ENCODE peak calls at places on chromosomes 13 and 19, in ten cellular contexts. W is cardiac fibroblast; L is Peyer's patch; D is GM23338; I is PC-3; Q is tibial artery; K is sigmoid colon; X is OCI-LY7; P is breast epithelium; C is CD8-positive, alpha-beta T cell. J is an unnamed sample.
A peak's percentile ranks its signal among the peaks of the same experiment; 100 is the strongest.

GRCh38 chr13:91767681-91768080 is 369.3 kb downstream of the GPC5 start:
- DNase-seq in W (no peak), L (no peak), D (no peak), I (no peak), Q (no peak), K (no peak), X (no peak), P (no peak), C (no peak), J (no peak)

GRCh38 chr13:31775686-31776085 is 36.4 kb downstream of the RXFP2 start:
- DNase-seq in W (peak; percentile 71), L (no peak), D (no peak), I (no peak), Q (peak; percentile 92), K (peak; percentile 66), X (no peak), P (no peak), C (no peak), J (no peak)

GRCh38 chr19:4096049-4096892 is 27.7 kb downstream of the MAP2K2 start:
- DNase-seq in W (no peak), L (peak; percentile 84), D (no peak), I (no peak), Q (no peak), K (no peak), X (no peak), P (no peak), C (no peak), J (no peak)

GRCh38 chr19:33304760-33305647 is 2.7 kb upstream of the CEBPA start:
- DNase-seq in W (no peak), L (peak; percentile 86), D (no peak), I (no peak), Q (no peak), K (peak; percentile 46), X (peak; percentile 14), P (no peak), C (no peak), J (no peak)

GRCh38 chr19:2186071-2186846 is 22.5 kb downstream of the DOT1L start:
- DNase-seq in W (peak; percentile 73), L (peak; percentile 66), D (no peak), I (no peak), Q (peak; percentile 96), K (peak; percentile 96), X (no peak), P (peak; percentile 47), C (no peak), J (peak; percentile 98)

GRCh38 chr19:6101291-6101690 is 9.0 kb downstream of the RFX2 start:
- DNase-seq in W (no peak), L (no peak), D (no peak), I (no peak), Q (no peak), K (no peak), X (no peak), P (no peak), C (no peak), J (no peak)

GRCh38 chr13:66076417-66076816 is 1153.7 kb downstream of the PCDH9 start:
- DNase-seq in W (peak; percentile 86), L (no peak), D (no peak), I (peak; percentile 12), Q (no peak), K (no peak), X (no peak), P (no peak), C (no peak), J (peak; percentile 11)

GRCh38 chr19:47157455-47158321 is 27.1 kb downstream of the SAE1 start:
- DNase-seq in W (peak; percentile 82), L (peak; percentile 82), D (peak; percentile 96), I (peak; percentile 49), Q (no peak), K (peak; percentile 74), X (peak; percentile 31), P (peak; percentile 58), C (no peak), J (no peak)

GRCh38 chr19:10554760-10555612 is 10.8 kb downstream of the KRI1 start:
- DNase-seq in W (no peak), L (no peak), D (no peak), I (no peak), Q (no peak), K (no peak), X (no peak), P (peak; percentile 68), C (no peak), J (no peak)
- TF ChIP-seq CTCF in W (no peak), L (no peak), D (no peak), I (no peak), Q (no peak), K (no peak), X (no peak), P (no peak), C (no peak), J (no peak)

DNA sequence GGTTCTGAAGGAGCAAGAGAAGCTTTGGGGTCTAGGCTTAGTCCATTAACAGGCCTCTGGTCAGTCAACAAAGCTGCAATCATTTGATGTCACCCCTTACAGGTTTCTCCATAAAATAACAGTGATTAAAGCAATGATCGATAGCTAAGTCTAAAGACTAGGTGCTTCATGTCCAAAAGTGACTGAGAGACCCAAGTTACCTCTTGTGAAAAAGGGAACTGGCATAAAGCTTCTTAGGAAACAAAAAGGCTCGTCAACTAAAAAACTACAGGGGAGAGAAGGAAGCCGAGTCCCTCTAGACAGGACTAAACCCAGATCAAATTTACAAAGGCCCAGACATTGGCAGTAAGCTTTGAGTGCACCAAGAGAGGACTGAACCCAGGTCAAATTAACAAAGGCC is 2.2 kb downstream of the DCUN1D2 start:
- DNase-seq in W (no peak), L (no peak), D (no peak), I (no peak), Q (no peak), K (no peak), X (no peak), P (no peak), C (no peak), J (no peak)
- H3K4me3 ChIP-seq in W (no peak overlapping the region), L (no peak overlapping the region), D (peak overlapping the region; percentile 97), I (peak overlapping the region; percentile 92), Q (no peak overlapping the region), K (no peak overlapping the region), X (peak overlapping the region; percentile 82), P (no peak overlapping the region), C (no peak overlapping the region), J (no peak overlapping the region)

DNA sequence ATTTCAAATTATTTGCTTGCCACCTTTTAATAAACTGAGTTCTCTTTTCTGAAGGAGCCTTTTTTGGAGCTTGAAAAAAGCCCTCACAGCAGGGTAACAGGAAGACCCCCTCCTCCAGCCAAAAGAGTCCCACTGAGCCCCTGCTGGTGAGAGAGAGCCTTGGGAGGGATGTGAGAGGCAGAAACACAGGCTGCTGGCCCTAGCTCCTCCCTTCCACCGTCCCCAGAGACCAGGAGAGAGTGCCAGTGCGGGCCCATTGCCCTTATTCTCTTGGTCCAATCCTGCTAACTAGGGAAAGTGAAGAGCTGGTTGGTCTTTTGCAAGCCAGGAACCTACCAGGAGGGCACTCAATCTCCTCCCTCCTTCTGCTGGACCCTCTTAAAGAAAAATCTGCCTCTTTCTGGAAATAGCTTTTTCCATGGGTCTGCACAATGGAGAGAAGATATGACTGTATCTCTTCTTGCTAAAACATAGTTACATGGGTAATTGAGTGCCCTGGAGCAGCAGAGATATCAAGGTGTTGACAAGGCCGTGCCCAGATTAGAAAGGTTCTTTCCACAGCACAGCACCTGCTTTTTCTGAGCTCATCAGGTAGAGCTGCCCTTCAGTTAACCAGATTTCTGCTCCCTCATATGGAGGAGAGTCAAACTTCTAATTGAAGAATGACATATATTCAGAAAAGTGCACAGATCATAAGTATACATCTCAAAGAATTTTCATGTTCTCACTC is 113.9 kb downstream of the LRCH1 start:
- DNase-seq in W (no peak), L (no peak), D (peak; percentile 87), I (no peak), Q (peak; percentile 82), K (no peak), X (peak; percentile 45), P (no peak), C (no peak), J (no peak)
- TF ChIP-seq CTCF in W (no peak), L (no peak), D (peak; percentile 29), I (no peak), Q (no peak), K (no peak), X (peak; percentile 54), P (no peak), C (no peak), J (no peak)

GRCh38 chr19:31905980-31906948 is 439.1 kb upstream of the ZNF507 start:
- DNase-seq in W (no peak), L (no peak), D (no peak), I (no peak), Q (no peak), K (peak; percentile 72), X (no peak), P (no peak), C (no peak), J (no peak)
- H3K4me3 ChIP-seq in W (no peak overlapping the region), L (no peak overlapping the region), D (no peak overlapping the region), I (no peak overlapping the region), Q (no peak overlapping the region), K (no peak overlapping the region), X (no peak overlapping the region), P (no peak overlapping the region), C (no peak overlapping the region), J (no peak overlapping the region)

DNA sequence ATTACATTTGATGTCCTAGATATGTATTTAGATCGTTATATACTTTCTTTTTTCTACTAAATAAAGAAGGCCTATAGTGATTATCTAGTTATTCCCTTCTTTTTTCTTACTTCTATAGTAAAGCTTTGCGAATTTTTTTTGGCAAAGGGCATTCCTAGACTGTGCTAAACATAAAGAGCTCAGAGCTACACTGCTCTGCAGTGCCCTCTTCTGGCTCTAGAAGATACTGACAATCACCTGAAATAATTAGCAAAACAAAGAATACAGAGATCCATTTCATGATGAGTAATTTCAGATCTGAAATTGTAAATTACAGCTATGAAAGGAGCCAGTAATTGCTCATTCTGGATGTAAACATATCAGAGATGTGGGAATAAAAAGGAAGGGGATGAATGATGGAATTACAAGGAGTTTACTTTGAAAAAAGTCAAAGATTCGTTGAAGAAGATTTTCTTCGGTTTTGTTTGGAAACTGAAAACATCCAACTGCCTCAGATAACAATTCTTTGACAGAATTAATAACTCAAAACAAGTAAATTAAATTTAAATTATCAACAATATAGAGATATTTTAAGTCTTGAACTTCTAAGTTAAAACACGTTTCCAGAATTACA is 288.5 kb downstream of the NALCN start:
- DNase-seq in W (peak; percentile 71), L (no peak), D (peak; percentile 60), I (peak; percentile 72), Q (no peak), K (no peak), X (peak; percentile 2), P (no peak), C (no peak), J (no peak)
- TF ChIP-seq CTCF in W (peak; percentile 74), L (peak; percentile 52), D (peak; percentile 74), I (peak; percentile 80), Q (peak; percentile 46), K (peak; percentile 29), X (peak; percentile 76), P (peak; percentile 36), C (peak; percentile 72), J (peak; percentile 77)

DNA sequence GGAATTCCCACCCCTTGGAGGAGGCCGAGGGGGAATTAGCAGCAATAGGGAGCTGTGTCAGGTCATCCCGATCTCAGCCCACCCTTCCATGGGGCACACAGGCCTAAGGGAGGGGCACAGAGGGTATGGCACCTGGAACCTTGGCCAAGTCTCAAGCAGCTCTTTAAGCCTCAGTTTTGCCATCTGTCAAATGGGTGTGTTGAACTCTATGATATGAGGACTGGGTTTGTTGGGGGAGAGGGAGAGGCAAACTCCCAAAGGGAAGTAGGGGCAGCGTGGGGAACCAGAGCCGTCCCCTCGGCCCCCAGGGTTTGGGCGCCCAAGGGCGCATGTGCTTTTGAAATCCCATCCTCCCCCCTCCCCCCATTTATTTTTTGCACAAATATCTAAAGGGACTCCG is 49.7 kb downstream of the COLGALT1 start:
- DNase-seq in W (no peak), L (no peak), D (no peak), I (no peak), Q (no peak), K (no peak), X (no peak), P (no peak), C (no peak), J (no peak)
- H3K4me3 ChIP-seq in W (no peak overlapping the region), L (no peak overlapping the region), D (peak overlapping the region; percentile 56), I (no peak overlapping the region), Q (no peak overlapping the region), K (no peak overlapping the region), X (peak overlapping the region; percentile 69), P (no peak overlapping the region), C (no peak overlapping the region), J (no peak overlapping the region)

J was measured in AG09309.